ENCODE peak calls at places on chromosome 16, in four cellular contexts. One of them, this sample, is unnamed.

GRCh38 chr16:6031102-6031501 is 933.5 kb upstream of the EEF2KMT start:
- DNase-seq in GM23338: no peak
- DNase-seq in left ventricle myocardium inferior: no peak
- DNase-seq in upper lobe of left lung: no peak
- DNase-seq in this sample: no peak

GRCh38 chr16:50521246-50521900 is 26.8 kb upstream of the NKD1 start:
- DNase-seq in left ventricle myocardium inferior: no peak
- DNase-seq in upper lobe of left lung: no peak
- DNase-seq in GM23338: no peak
- DNase-seq in this sample: no peak

GRCh38 chr16:70759666-70760065 is 41.3 kb downstream of the VAC14 start:
- DNase-seq in upper lobe of left lung: no peak
- DNase-seq in GM23338: no peak
- DNase-seq in left ventricle myocardium inferior: no peak
- DNase-seq in this sample: no peak

GRCh38 chr16:68128577-68129305 is 43.6 kb downstream of the NFATC3 start:
- DNase-seq in GM23338: peak; percentile 18
- DNase-seq in left ventricle myocardium inferior: no peak
- DNase-seq in upper lobe of left lung: peak; percentile 55
- DNase-seq in this sample: no peak

GRCh38 chr16:10616395-10616743 is 36.0 kb upstream of the EMP2 start:
- DNase-seq in GM23338: peak; percentile 42
- DNase-seq in left ventricle myocardium inferior: no peak
- DNase-seq in upper lobe of left lung: no peak
- DNase-seq in this sample: no peak

GRCh38 chr16:89695086-89695874 is 6.2 kb downstream of the SPATA2L start:
- DNase-seq in left ventricle myocardium inferior: no peak
- DNase-seq in GM23338: no peak
- DNase-seq in upper lobe of left lung: no peak
- DNase-seq in this sample: no peak

GRCh38 chr16:49742428-49743205 is 113.3 kb downstream of the ZNF423 start:
- DNase-seq in upper lobe of left lung: no peak
- DNase-seq in left ventricle myocardium inferior: no peak
- DNase-seq in GM23338: no peak
- DNase-seq in this sample: no peak

GRCh38 chr16:87086156-87086555 is 231.0 kb downstream of the C16orf95 start:
- DNase-seq in left ventricle myocardium inferior: no peak
- DNase-seq in GM23338: no peak
- DNase-seq in upper lobe of left lung: no peak
- DNase-seq in this sample: no peak

GRCh38 chr16:89110641-89111040 is 17.0 kb downstream of the ACSF3 start:
- DNase-seq in upper lobe of left lung: no peak
- DNase-seq in left ventricle myocardium inferior: no peak
- DNase-seq in GM23338: no peak
- DNase-seq in this sample: no peak

GRCh38 chr16:8832383-8833100 is 34.9 kb downstream of the PMM2 start:
- DNase-seq in left ventricle myocardium inferior: no peak
- DNase-seq in GM23338: peak; percentile 34
- DNase-seq in upper lobe of left lung: no peak
- DNase-seq in this sample: no peak

GRCh38 chr16:53968896-53969295 is 264.9 kb downstream of the FTO start:
- DNase-seq in upper lobe of left lung: no peak
- DNase-seq in left ventricle myocardium inferior: no peak
- DNase-seq in GM23338: no peak
- DNase-seq in this sample: no peak

GRCh38 chr16:12057276-12057675 is 80.7 kb downstream of the SNX29 start:
- DNase-seq in left ventricle myocardium inferior: no peak
- DNase-seq in upper lobe of left lung: no peak
- DNase-seq in GM23338: peak; percentile 14
- DNase-seq in this sample: no peak

GRCh38 chr16:84677017-84677803 is 22.6 kb upstream of the USP10 start:
- DNase-seq in left ventricle myocardium inferior: no peak
- DNase-seq in upper lobe of left lung: no peak
- DNase-seq in GM23338: no peak
- DNase-seq in this sample: no peak

GRCh38 chr16:12410842-12411490 is 392.7 kb downstream of the CPPED1 start:
- DNase-seq in left ventricle myocardium inferior: no peak
- DNase-seq in upper lobe of left lung: no peak
- DNase-seq in GM23338: no peak
- DNase-seq in this sample: no peak

GRCh38 chr16:87108941-87109340 is 208.3 kb downstream of the C16orf95 start:
- DNase-seq in upper lobe of left lung: no peak
- DNase-seq in GM23338: no peak
- DNase-seq in left ventricle myocardium inferior: no peak
- DNase-seq in this sample: no peak

GRCh38 chr16:892006-892405 is 78.8 kb downstream of the LMF1 start:
- DNase-seq in left ventricle myocardium inferior: no peak
- DNase-seq in upper lobe of left lung: no peak
- DNase-seq in GM23338: no peak
- DNase-seq in this sample: no peak

GRCh38 chr16:54026456-54026855 is 260.1 kb downstream of the IRX3 start:
- DNase-seq in left ventricle myocardium inferior: no peak
- DNase-seq in GM23338: no peak
- DNase-seq in upper lobe of left lung: no peak
- DNase-seq in this sample: no peak

GRCh38 chr16:89322381-89323119 is 105.0 kb downstream of the ZNF778 start:
- DNase-seq in upper lobe of left lung: peak; percentile 89
- DNase-seq in left ventricle myocardium inferior: no peak
- DNase-seq in GM23338: peak; percentile 87
- DNase-seq in this sample: peak; percentile 54

DNA sequence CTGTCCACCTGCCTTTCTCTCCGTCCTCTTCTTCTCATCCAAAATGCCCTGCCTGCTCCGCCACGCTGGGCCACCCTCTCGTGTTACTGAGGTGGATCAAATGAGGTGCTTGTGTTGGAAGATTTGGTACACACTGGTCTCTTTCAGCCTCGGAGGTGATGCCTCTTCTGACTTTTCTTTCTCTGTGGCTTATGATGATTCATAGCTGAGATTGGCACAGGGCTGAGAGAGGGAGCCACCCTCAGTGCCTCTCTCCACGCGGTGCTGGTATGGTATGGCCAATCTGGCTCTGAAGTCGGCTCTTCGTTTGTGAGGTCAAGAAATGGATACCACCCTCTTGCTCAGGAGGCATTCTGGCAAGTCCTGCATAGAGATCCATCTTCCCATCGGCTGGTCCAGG is 82.4 kb downstream of the PLCG2 start:
- DNase-seq in left ventricle myocardium inferior: no peak
- DNase-seq in upper lobe of left lung: no peak
- DNase-seq in GM23338: no peak
- DNase-seq in this sample: no peak
- H3K4me3 ChIP-seq in left ventricle myocardium inferior: no peak overlapping the region
- H3K4me3 ChIP-seq in upper lobe of left lung: no peak overlapping the region
- H3K4me3 ChIP-seq in GM23338: no peak overlapping the region
- H3K4me3 ChIP-seq in this sample: no peak overlapping the region

GRCh38 chr16:19853132-19853972 is 31.3 kb downstream of the GPRC5B start:
- DNase-seq in left ventricle myocardium inferior: no peak
- DNase-seq in GM23338: no peak
- DNase-seq in upper lobe of left lung: no peak
- DNase-seq in this sample: no peak
- H3K27ac ChIP-seq in left ventricle myocardium inferior: peak overlapping the region; percentile 49
- H3K27ac ChIP-seq in GM23338: peak overlapping the region; percentile 86
- H3K27ac ChIP-seq in upper lobe of left lung: no peak overlapping the region
- H3K27ac ChIP-seq in this sample: no peak overlapping the region

DNA sequence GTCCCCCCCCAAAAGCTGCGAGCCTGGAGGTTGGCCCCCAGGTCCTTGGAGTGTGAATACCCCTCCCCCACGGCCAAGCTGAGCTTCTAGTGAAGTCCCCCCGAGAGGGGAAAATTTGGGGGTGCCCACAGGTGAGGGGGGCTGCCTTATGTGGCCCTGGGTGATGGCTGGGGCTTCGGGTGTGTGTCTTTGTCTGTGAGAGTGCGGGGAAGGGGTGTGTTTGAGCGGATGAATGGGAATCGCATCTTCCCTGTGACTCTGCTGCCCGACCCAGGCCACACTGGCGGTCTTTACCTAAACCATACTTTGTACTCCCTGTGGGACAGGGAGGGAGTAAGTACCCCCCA is 1.2 kb downstream of the SBK1 start:
- DNase-seq in GM23338: peak; percentile 24
- DNase-seq in left ventricle myocardium inferior: no peak
- DNase-seq in upper lobe of left lung: no peak
- DNase-seq in this sample: no peak
- H3K4me3 ChIP-seq in GM23338: peak overlapping the region; percentile 100
- H3K4me3 ChIP-seq in left ventricle myocardium inferior: no peak overlapping the region
- H3K4me3 ChIP-seq in upper lobe of left lung: peak overlapping the region; percentile 78
- H3K4me3 ChIP-seq in this sample: peak overlapping the region; percentile 67

DNA sequence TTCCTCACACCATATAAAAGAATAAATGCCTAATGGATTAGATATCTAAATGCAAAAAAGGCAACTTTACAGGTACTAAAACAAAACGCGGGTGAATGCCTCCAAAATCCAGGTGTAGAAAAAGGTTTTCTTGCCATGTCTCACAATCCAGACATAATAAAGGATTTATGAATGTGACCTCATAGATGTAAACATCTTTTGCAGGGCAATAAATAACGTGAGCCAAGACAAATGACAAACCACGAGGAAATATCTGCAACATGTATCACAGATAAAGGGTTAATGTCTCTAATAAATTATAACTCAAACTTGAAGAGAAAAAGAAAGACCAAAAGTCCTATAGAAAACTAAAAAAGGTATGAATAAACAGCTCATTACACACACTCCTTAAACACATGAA is 180.7 kb downstream of the PARN start:
- DNase-seq in left ventricle myocardium inferior: no peak
- DNase-seq in GM23338: no peak
- DNase-seq in upper lobe of left lung: no peak
- DNase-seq in this sample: no peak
- H3K27ac ChIP-seq in left ventricle myocardium inferior: no peak overlapping the region
- H3K27ac ChIP-seq in GM23338: no peak overlapping the region
- H3K27ac ChIP-seq in upper lobe of left lung: no peak overlapping the region
- H3K27ac ChIP-seq in this sample: no peak overlapping the region

This sample was measured in heart left ventricle.